ENCODE peak calls at places on chromosomes 3 and 15, in ten cellular contexts. One of them, this sample, is unnamed.

GRCh38 chr3:168817177-168817576 is 721.5 kb upstream of the GOLIM4 start:
- DNase-seq in A549: no peak
- DNase-seq in colonic mucosa: no peak
- DNase-seq in ovary: no peak
- DNase-seq in Calu3: no peak
- DNase-seq in PC-9: no peak
- DNase-seq in osteocyte: no peak
- DNase-seq in endothelial cell: no peak
- DNase-seq in Panc1: no peak
- DNase-seq in pancreas: no peak
- DNase-seq in this sample: no peak

GRCh38 chr3:131794766-131795381 is 239.9 kb downstream of the CPNE4 start:
- DNase-seq in PC-9: peak
- DNase-seq in Calu3: peak
- DNase-seq in pancreas: peak
- DNase-seq in endothelial cell: peak
- DNase-seq in osteocyte: no peak
- DNase-seq in ovary: no peak
- DNase-seq in Panc1: peak
- DNase-seq in A549: peak
- DNase-seq in colonic mucosa: peak
- DNase-seq in this sample: peak

GRCh38 chr3:122100591-122101491 is 45.7 kb downstream of the CD86 start:
- DNase-seq in PC-9: no peak
- DNase-seq in ovary: no peak
- DNase-seq in endothelial cell: no peak
- DNase-seq in osteocyte: no peak
- DNase-seq in Panc1: no peak
- DNase-seq in colonic mucosa: no peak
- DNase-seq in A549: peak
- DNase-seq in Calu3: no peak
- DNase-seq in pancreas: no peak
- DNase-seq in this sample: peak

GRCh38 chr3:71930056-71930991 is 145.4 kb upstream of the PROK2 start:
- DNase-seq in osteocyte: no peak
- DNase-seq in endothelial cell: peak
- DNase-seq in ovary: no peak
- DNase-seq in Panc1: no peak
- DNase-seq in PC-9: no peak
- DNase-seq in A549: peak
- DNase-seq in Calu3: peak
- DNase-seq in colonic mucosa: no peak
- DNase-seq in pancreas: no peak
- DNase-seq in this sample: peak

GRCh38 chr3:38137615-38138346 is 680 bp upstream of the MYD88 start:
- DNase-seq in Panc1: no peak
- DNase-seq in endothelial cell: peak
- DNase-seq in PC-9: no peak
- DNase-seq in colonic mucosa: peak
- DNase-seq in Calu3: no peak
- DNase-seq in pancreas: no peak
- DNase-seq in osteocyte: no peak
- DNase-seq in A549: no peak
- DNase-seq in ovary: peak
- DNase-seq in this sample: peak

GRCh38 chr15:78315686-78316085 is 16.3 kb upstream of the SKIC8 start:
- DNase-seq in ovary: no peak
- DNase-seq in colonic mucosa: peak
- DNase-seq in Panc1: no peak
- DNase-seq in PC-9: no peak
- DNase-seq in Calu3: peak
- DNase-seq in osteocyte: no peak
- DNase-seq in A549: peak
- DNase-seq in pancreas: no peak
- DNase-seq in endothelial cell: peak
- DNase-seq in this sample: peak

GRCh38 chr3:22115581-22115980 is 364.6 kb upstream of the ZNF385D start:
- DNase-seq in A549: no peak
- DNase-seq in Calu3: no peak
- DNase-seq in osteocyte: no peak
- DNase-seq in pancreas: no peak
- DNase-seq in Panc1: no peak
- DNase-seq in endothelial cell: no peak
- DNase-seq in colonic mucosa: no peak
- DNase-seq in ovary: no peak
- DNase-seq in PC-9: no peak
- DNase-seq in this sample: no peak

GRCh38 chr3:45868213-45868612 is 18.1 kb upstream of the CCR9 start:
- DNase-seq in ovary: no peak
- DNase-seq in PC-9: no peak
- DNase-seq in endothelial cell: no peak
- DNase-seq in Calu3: no peak
- DNase-seq in Panc1: no peak
- DNase-seq in osteocyte: no peak
- DNase-seq in colonic mucosa: no peak
- DNase-seq in pancreas: no peak
- DNase-seq in A549: no peak
- DNase-seq in this sample: no peak

GRCh38 chr3:191094057-191094456 is 105.0 kb upstream of the OSTN start:
- DNase-seq in Panc1: peak
- DNase-seq in ovary: no peak
- DNase-seq in PC-9: peak
- DNase-seq in Calu3: no peak
- DNase-seq in endothelial cell: no peak
- DNase-seq in pancreas: no peak
- DNase-seq in osteocyte: no peak
- DNase-seq in colonic mucosa: no peak
- DNase-seq in A549: peak
- DNase-seq in this sample: no peak

GRCh38 chr3:96619475-96619874 is 194.9 kb upstream of the EPHA6 start:
- DNase-seq in PC-9: no peak
- DNase-seq in colonic mucosa: no peak
- DNase-seq in A549: no peak
- DNase-seq in pancreas: no peak
- DNase-seq in endothelial cell: no peak
- DNase-seq in osteocyte: no peak
- DNase-seq in Panc1: no peak
- DNase-seq in Calu3: no peak
- DNase-seq in ovary: no peak
- DNase-seq in this sample: peak

GRCh38 chr3:8529197-8529637 is 27.6 kb downstream of the LMCD1 start:
- DNase-seq in ovary: no peak
- DNase-seq in Panc1: no peak
- DNase-seq in osteocyte: no peak
- DNase-seq in Calu3: no peak
- DNase-seq in pancreas: peak
- DNase-seq in A549: peak
- DNase-seq in endothelial cell: no peak
- DNase-seq in colonic mucosa: no peak
- DNase-seq in PC-9: no peak
- DNase-seq in this sample: no peak

GRCh38 chr3:102207173-102207572 is 227.6 kb upstream of the ZPLD1 start:
- DNase-seq in ovary: no peak
- DNase-seq in pancreas: no peak
- DNase-seq in osteocyte: no peak
- DNase-seq in Calu3: no peak
- DNase-seq in endothelial cell: no peak
- DNase-seq in Panc1: no peak
- DNase-seq in A549: no peak
- DNase-seq in colonic mucosa: no peak
- DNase-seq in PC-9: no peak
- DNase-seq in this sample: no peak

GRCh38 chr3:46466273-46466672 is 1.6 kb upstream of the LTF start:
- DNase-seq in colonic mucosa: no peak
- DNase-seq in osteocyte: peak
- DNase-seq in Panc1: no peak
- DNase-seq in ovary: no peak
- DNase-seq in endothelial cell: no peak
- DNase-seq in Calu3: no peak
- DNase-seq in A549: no peak
- DNase-seq in PC-9: no peak
- DNase-seq in pancreas: peak
- DNase-seq in this sample: no peak

GRCh38 chr15:88950600-88951160 is 37.5 kb upstream of the MFGE8 start:
- DNase-seq in PC-9: peak
- DNase-seq in A549: no peak
- DNase-seq in ovary: no peak
- DNase-seq in pancreas: no peak
- DNase-seq in osteocyte: peak
- DNase-seq in colonic mucosa: no peak
- DNase-seq in Calu3: no peak
- DNase-seq in Panc1: no peak
- DNase-seq in endothelial cell: no peak
- DNase-seq in this sample: no peak

GRCh38 chr15:40150163-40150925 is 10.5 kb upstream of the BUB1B start:
- DNase-seq in pancreas: no peak
- DNase-seq in Panc1: no peak
- DNase-seq in PC-9: peak
- DNase-seq in endothelial cell: no peak
- DNase-seq in Calu3: peak
- DNase-seq in osteocyte: peak
- DNase-seq in A549: peak
- DNase-seq in ovary: no peak
- DNase-seq in colonic mucosa: no peak
- DNase-seq in this sample: no peak

GRCh38 chr3:184761120-184761841 is 49.4 kb upstream of the MAGEF1 start:
- DNase-seq in ovary: peak
- DNase-seq in colonic mucosa: no peak
- DNase-seq in pancreas: peak
- DNase-seq in Calu3: no peak
- DNase-seq in endothelial cell: no peak
- DNase-seq in A549: no peak
- DNase-seq in osteocyte: no peak
- DNase-seq in Panc1: no peak
- DNase-seq in PC-9: no peak
- DNase-seq in this sample: no peak

DNA sequence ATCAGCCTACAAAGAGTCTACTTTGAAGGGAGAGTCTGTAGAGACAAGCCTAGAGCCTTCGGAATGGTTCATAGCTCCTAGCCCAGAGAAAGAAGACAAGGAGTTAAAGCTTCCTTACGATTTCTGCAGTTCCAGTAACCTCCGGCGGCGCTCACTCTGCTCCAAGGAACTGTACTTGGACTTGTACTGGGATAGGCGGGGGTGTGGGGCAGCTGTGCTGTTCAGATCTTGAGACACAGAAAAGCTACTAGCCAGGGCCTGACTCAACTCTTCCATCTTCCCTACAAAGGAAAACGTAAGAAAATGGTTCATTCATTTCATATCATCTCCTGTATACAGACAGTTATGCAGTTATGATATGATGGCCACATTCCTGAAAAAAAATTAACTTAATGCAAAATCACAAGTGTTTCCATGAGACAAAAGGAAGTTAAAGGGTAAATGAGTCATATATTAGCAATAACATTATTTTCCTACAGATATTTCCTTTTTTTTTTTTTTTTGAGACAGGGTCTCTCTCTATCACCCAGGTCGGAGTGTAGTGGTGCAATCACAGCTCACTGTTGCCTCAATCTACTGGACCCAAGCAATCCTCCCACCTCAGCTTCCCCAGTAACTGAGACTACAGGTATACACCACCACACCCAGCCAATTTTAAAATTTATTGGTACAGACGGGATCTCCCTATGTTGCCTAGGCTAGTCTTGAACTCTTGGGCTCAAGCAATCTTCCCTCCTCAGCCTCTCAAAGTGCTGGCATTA is 4.6 kb downstream of the SNUPN start:
- DNase-seq in ovary: peak
- DNase-seq in Panc1: no peak
- DNase-seq in Calu3: peak
- DNase-seq in endothelial cell: no peak
- DNase-seq in osteocyte: peak
- DNase-seq in A549: peak
- DNase-seq in pancreas: no peak
- DNase-seq in colonic mucosa: peak
- DNase-seq in PC-9: no peak
- DNase-seq in this sample: peak
- TF ChIP-seq CTCF in ovary: peak
- TF ChIP-seq CTCF in Panc1: no peak
- TF ChIP-seq CTCF in Calu3: no peak
- TF ChIP-seq CTCF in endothelial cell: no peak
- TF ChIP-seq CTCF in osteocyte: peak
- TF ChIP-seq CTCF in A549: no peak
- TF ChIP-seq CTCF in pancreas: no peak
- TF ChIP-seq CTCF in colonic mucosa: no peak
- TF ChIP-seq CTCF in PC-9: no peak
- TF ChIP-seq CTCF in this sample: no peak

GRCh38 chr3:12541625-12542024 is 3.7 kb downstream of the MKRN2OS start:
- DNase-seq in colonic mucosa: no peak
- DNase-seq in PC-9: no peak
- DNase-seq in endothelial cell: no peak
- DNase-seq in ovary: peak
- DNase-seq in A549: no peak
- DNase-seq in pancreas: no peak
- DNase-seq in Panc1: no peak
- DNase-seq in osteocyte: no peak
- DNase-seq in Calu3: peak
- DNase-seq in this sample: no peak
- TF ChIP-seq CTCF in colonic mucosa: no peak
- TF ChIP-seq CTCF in PC-9: no peak
- TF ChIP-seq CTCF in endothelial cell: no peak
- TF ChIP-seq CTCF in ovary: no peak
- TF ChIP-seq CTCF in A549: no peak
- TF ChIP-seq CTCF in pancreas: no peak
- TF ChIP-seq CTCF in Panc1: no peak
- TF ChIP-seq CTCF in osteocyte: peak
- TF ChIP-seq CTCF in Calu3: no peak
- TF ChIP-seq CTCF in this sample: no peak

GRCh38 chr3:196227086-196227485 is 10.8 kb downstream of the SLC51A start:
- DNase-seq in endothelial cell: no peak
- DNase-seq in Calu3: no peak
- DNase-seq in ovary: no peak
- DNase-seq in A549: no peak
- DNase-seq in pancreas: no peak
- DNase-seq in osteocyte: no peak
- DNase-seq in PC-9: no peak
- DNase-seq in colonic mucosa: no peak
- DNase-seq in Panc1: no peak
- DNase-seq in this sample: no peak
- TF ChIP-seq CTCF in endothelial cell: no peak
- TF ChIP-seq CTCF in Calu3: no peak
- TF ChIP-seq CTCF in ovary: no peak
- TF ChIP-seq CTCF in A549: no peak
- TF ChIP-seq CTCF in pancreas: no peak
- TF ChIP-seq CTCF in osteocyte: no peak
- TF ChIP-seq CTCF in PC-9: no peak
- TF ChIP-seq CTCF in colonic mucosa: no peak
- TF ChIP-seq CTCF in Panc1: no peak
- TF ChIP-seq CTCF in this sample: no peak

DNA sequence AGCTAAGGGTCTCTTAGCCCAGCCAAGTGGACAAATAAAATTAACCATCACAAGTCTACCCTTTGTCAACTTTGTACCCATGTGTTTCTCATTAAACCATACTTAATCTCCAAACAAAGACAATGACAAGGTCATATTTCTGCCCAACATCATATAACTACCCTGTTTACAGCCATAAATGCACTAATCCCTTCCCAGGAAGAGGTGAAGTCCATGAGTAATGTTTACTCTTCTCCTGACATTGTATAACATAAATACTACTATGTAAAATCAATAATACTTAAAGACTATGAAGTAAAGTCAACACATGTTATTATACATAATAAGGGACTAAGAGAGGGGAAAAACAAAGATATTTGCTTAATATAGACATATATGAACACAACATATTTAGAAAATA is 38.5 kb upstream of the FAN1 start:
- DNase-seq in ovary: no peak
- DNase-seq in endothelial cell: no peak
- DNase-seq in Panc1: no peak
- DNase-seq in pancreas: no peak
- DNase-seq in A549: no peak
- DNase-seq in Calu3: no peak
- DNase-seq in osteocyte: no peak
- DNase-seq in colonic mucosa: no peak
- DNase-seq in PC-9: no peak
- DNase-seq in this sample: no peak
- TF ChIP-seq CTCF in ovary: no peak
- TF ChIP-seq CTCF in endothelial cell: no peak
- TF ChIP-seq CTCF in Panc1: no peak
- TF ChIP-seq CTCF in pancreas: no peak
- TF ChIP-seq CTCF in A549: no peak
- TF ChIP-seq CTCF in Calu3: no peak
- TF ChIP-seq CTCF in osteocyte: no peak
- TF ChIP-seq CTCF in colonic mucosa: no peak
- TF ChIP-seq CTCF in PC-9: no peak
- TF ChIP-seq CTCF in this sample: no peak